ENCODE peak calls at places on chromosomes 7 and 10, in nine cellular contexts. I is endothelial cell; Y is MM.1S; L is CD8-positive, alpha-beta T cell; D is HCT116; T is dorsolateral prefrontal cortex; E is uterus; O is cardiac fibroblast; S is astrocyte of the spinal cord. W is an unnamed sample.

GRCh38 chr7:47536705-47537611 is 45.0 kb downstream of the TNS3 start:
- DNase-seq in S (peak), E (peak), D (no peak), O (peak), Y (no peak), I (peak), L (no peak), T (peak), W (no peak)

GRCh38 chr10:126222736-126223511 is 165.4 kb downstream of the ADAM12 start:
- DNase-seq in E (no peak), L (no peak), D (no peak), Y (no peak), O (peak), S (peak), I (no peak), T (no peak), W (no peak)

GRCh38 chr7:157683251-157684156 is 346.7 kb downstream of the DNAJB6 start:
- DNase-seq in T (no peak), S (no peak), D (no peak), Y (no peak), L (no peak), E (no peak), I (no peak), O (no peak), W (no peak)

GRCh38 chr10:98425511-98426352 is 10.8 kb upstream of the PYROXD2 start:
- DNase-seq in Y (peak), O (peak), T (no peak), I (peak), L (peak), E (no peak), D (peak), S (peak), W (peak)

GRCh38 chr7:5997210-5997808 is 11.5 kb downstream of the PMS2 start:
- DNase-seq in O (peak), S (peak), Y (peak), D (no peak), T (no peak), I (peak), L (peak), E (peak), W (peak)

GRCh38 chr7:129782257-129783096 is 170.3 kb downstream of the UBE2H start:
- DNase-seq in T (no peak), O (no peak), S (no peak), Y (no peak), D (no peak), L (no peak), I (no peak), E (no peak), W (no peak)

GRCh38 chr10:59968705-59969104 is 62.3 kb upstream of the CCDC6 start:
- DNase-seq in D (no peak), S (no peak), E (no peak), T (no peak), Y (no peak), L (no peak), I (no peak), O (no peak), W (no peak)

GRCh38 chr10:31099664-31100063 is 68.0 kb upstream of the ZNF438 start:
- DNase-seq in O (peak), E (no peak), S (peak), L (no peak), I (no peak), Y (no peak), T (no peak), D (peak), W (no peak)

GRCh38 chr7:71618281-71618680 is 486.3 kb downstream of the GALNT17 start:
- DNase-seq in E (no peak), S (peak), I (no peak), O (no peak), D (no peak), L (no peak), T (no peak), Y (no peak), W (no peak)

GRCh38 chr10:26367771-26368170 is 70.4 kb upstream of the APBB1IP start:
- DNase-seq in S (peak), Y (peak), D (no peak), I (peak), T (no peak), L (peak), O (peak), E (no peak), W (peak)

GRCh38 chr10:122342293-122343134 is 32.0 kb upstream of the PLEKHA1 start:
- DNase-seq in I (peak), Y (no peak), L (peak), D (peak), S (peak), E (peak), O (peak), T (peak), W (peak)

GRCh38 chr7:96004598-96004997 is 232.2 kb downstream of the DYNC1I1 start:
- DNase-seq in L (no peak), Y (no peak), T (no peak), E (no peak), D (no peak), S (peak), O (peak), I (no peak), W (no peak)

GRCh38 chr10:33381897-33382578 is 47.6 kb upstream of the NRP1 start:
- DNase-seq in D (no peak), O (peak), L (no peak), Y (no peak), I (no peak), E (peak), T (no peak), S (peak), W (no peak)

GRCh38 chr7:131653418-131654248 is 97.2 kb upstream of the PODXL start:
- DNase-seq in I (no peak), S (no peak), D (no peak), E (peak), L (no peak), O (peak), Y (no peak), T (no peak), W (no peak)

GRCh38 chr7:82234457-82235049 is 209.0 kb downstream of the CACNA2D1 start:
- DNase-seq in E (no peak), L (no peak), O (peak), D (peak), I (no peak), S (peak), T (no peak), Y (peak), W (no peak)

GRCh38 chr7:36272567-36273269 is 116.9 kb upstream of the ANLN start:
- DNase-seq in I (no peak), O (no peak), Y (no peak), S (no peak), D (no peak), L (no peak), T (no peak), E (no peak), W (no peak)

DNA sequence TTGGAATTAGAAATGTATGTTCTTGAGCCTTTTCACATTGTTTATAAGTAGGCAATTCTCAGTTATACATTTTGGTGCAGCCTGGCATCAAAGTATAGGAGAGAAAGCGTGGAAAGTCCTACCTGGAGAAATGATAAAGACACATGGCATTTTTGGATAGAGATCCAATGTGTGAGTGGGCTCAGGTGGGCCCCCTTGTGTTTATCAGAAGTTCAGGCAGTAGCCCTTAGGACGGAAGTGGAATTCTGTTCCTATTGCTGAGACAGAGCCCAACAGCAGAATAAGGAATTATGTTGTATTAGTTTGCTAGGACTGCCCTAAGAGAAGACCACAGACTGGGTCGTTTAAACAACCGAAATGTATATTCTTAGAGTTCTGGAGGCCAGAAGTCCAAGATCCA is 85.2 kb upstream of the AMPH start:
- DNase-seq in O (no peak), Y (no peak), T (no peak), I (no peak), L (no peak), S (no peak), E (no peak), D (no peak), W (no peak)
- TF ChIP-seq CTCF in O (no peak), Y (no peak), T (no peak), I (no peak), L (no peak), S (no peak), E (no peak), D (peak), W (no peak)

GRCh38 chr7:1553513-1554210 is 2.3 kb downstream of the TMEM184A start:
- DNase-seq in O (no peak), D (no peak), T (no peak), Y (no peak), I (no peak), E (no peak), S (no peak), L (no peak), W (no peak)

GRCh38 chr7:1557006-1557405 is 1.0 kb upstream of the TMEM184A start:
- DNase-seq in T (no peak), Y (no peak), D (no peak), S (no peak), E (no peak), O (no peak), L (no peak), I (no peak), W (no peak)

GRCh38 chr7:1555813-1556540 is at the start of gene TMEM184A:
- DNase-seq in E (no peak), O (no peak), L (peak), D (peak), S (no peak), Y (peak), I (no peak), T (no peak), W (peak)

GRCh38 chr7:1554332-1555045 is 1.5 kb downstream of the TMEM184A start:
- DNase-seq in D (no peak), T (no peak), L (no peak), O (no peak), I (no peak), Y (no peak), E (no peak), S (no peak), W (no peak)

GRCh38 chr7:1555046-1555812 is 776 bp downstream of the TMEM184A start:
- DNase-seq in D (no peak), S (peak), E (peak), I (no peak), L (no peak), T (no peak), Y (no peak), O (peak), W (no peak)
- TF ChIP-seq CTCF in D (no peak), S (peak), E (no peak), I (no peak), L (no peak), T (no peak), Y (no peak), O (no peak), W (no peak)

GRCh38 chr7:123640583-123640982 is 15.1 kb upstream of the LMOD2 start:
- DNase-seq in Y (no peak), L (no peak), D (no peak), E (no peak), T (no peak), I (no peak), S (no peak), O (no peak), W (no peak)

GRCh38 chr7:123637878-123638277 is 17.8 kb upstream of the LMOD2 start:
- DNase-seq in T (no peak), O (no peak), D (no peak), L (no peak), I (no peak), E (no peak), Y (no peak), S (no peak), W (no peak)

GRCh38 chr7:123635551-123636359 is 19.9 kb upstream of the LMOD2 start:
- DNase-seq in E (no peak), D (no peak), Y (peak), I (no peak), T (no peak), L (no peak), O (peak), S (peak), W (no peak)

GRCh38 chr7:123639646-123640045 is 16.0 kb upstream of the LMOD2 start:
- DNase-seq in E (no peak), S (no peak), D (no peak), L (no peak), Y (no peak), T (no peak), I (no peak), O (no peak), W (no peak)

GRCh38 chr7:123637203-123637602 is 18.5 kb upstream of the LMOD2 start:
- DNase-seq in L (no peak), E (no peak), S (no peak), T (no peak), I (no peak), O (no peak), Y (no peak), D (no peak), W (no peak)
- TF ChIP-seq CTCF in L (no peak), E (no peak), S (no peak), T (no peak), I (no peak), O (peak), Y (no peak), D (no peak), W (no peak)

DNA sequence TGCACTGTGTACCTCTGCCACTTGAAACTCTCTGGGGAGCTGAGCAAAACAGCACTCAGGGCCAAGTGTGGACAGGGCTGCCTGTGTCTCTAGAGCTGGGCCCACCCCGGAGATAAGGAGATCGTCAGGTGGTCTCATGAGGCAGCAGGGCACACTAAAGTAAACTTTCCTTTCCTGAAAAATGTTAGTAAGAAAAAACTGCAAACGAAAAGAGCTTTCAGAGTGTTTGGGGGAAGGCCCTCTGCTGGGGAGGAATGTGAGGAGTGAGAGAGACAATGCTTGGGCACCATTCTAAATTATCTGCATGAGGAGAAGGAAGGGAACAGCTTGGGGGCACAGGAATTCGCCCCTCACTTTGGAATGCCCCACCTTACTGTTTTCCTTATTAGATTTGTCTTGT is 127.7 kb downstream of the ATXN7L1 start:
- DNase-seq in E (no peak), O (no peak), D (no peak), L (no peak), S (no peak), I (no peak), Y (no peak), T (no peak), W (no peak)
- TF ChIP-seq CTCF in E (no peak), O (no peak), D (no peak), L (no peak), S (no peak), I (no peak), Y (no peak), T (no peak), W (no peak)

GRCh38 chr10:6050801-6051445 is 11.2 kb downstream of the IL2RA start:
- DNase-seq in Y (peak), D (no peak), E (peak), I (no peak), S (peak), L (peak), O (peak), T (no peak), W (peak)
- TF ChIP-seq CTCF in Y (peak), D (no peak), E (peak), I (no peak), S (peak), L (peak), O (peak), T (peak), W (peak)

DNA sequence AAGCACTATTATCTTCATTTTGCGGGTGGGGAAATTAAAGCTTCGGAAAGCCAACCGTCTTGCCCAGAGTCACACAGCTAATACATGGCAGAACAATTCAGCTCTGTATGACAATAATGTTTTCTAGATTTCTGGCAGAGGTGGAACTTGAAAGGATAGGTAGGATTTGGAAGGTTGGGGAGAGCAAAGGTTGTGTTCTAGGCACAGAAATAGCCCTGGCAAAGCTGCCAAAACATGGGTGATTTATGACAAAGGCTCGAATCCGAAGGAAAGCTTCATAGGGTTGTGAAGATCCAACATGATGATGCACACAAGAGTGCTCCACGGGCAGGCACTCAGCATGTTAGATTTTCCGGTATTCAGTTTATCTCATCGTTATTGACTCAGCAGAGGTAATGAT is 19.2 kb downstream of the PDCD11 start:
- DNase-seq in I (no peak), E (no peak), O (no peak), L (no peak), S (no peak), D (no peak), T (no peak), Y (no peak), W (no peak)
- TF ChIP-seq CTCF in I (no peak), E (no peak), O (no peak), L (no peak), S (no peak), D (no peak), T (no peak), Y (no peak), W (no peak)